ENCODE peak calls at places on chromosomes 16 and 17, in ten cellular contexts. F, M, R, D, B, V, Y, S, A and T are unnamed samples.

GRCh38 chr16:8665529-8665928 is 8.9 kb upstream of the ABAT start:
- DNase-seq in M (no peak), A (no peak), S (no peak), V (peak; percentile 47), Y (no peak), F (no peak), D (no peak), R (no peak), B (no peak), T (no peak)

GRCh38 chr16:78184554-78185183 is 85.2 kb downstream of the WWOX start:
- DNase-seq in V (no peak), A (no peak), Y (no peak), S (no peak), R (no peak), D (no peak), F (no peak), M (peak; percentile 15), B (no peak), T (no peak)

GRCh38 chr17:7192271-7192937 is 13.2 kb upstream of the ASGR1 start:
- DNase-seq in R (no peak), D (no peak), S (no peak), F (no peak), Y (no peak), M (no peak), V (no peak), A (no peak), B (no peak), T (no peak)

GRCh38 chr16:72983728-72984350 is 64.1 kb downstream of the ZFHX3 start:
- DNase-seq in D (no peak), M (no peak), F (no peak), V (no peak), A (no peak), R (no peak), B (no peak), Y (no peak), S (no peak), T (no peak)

GRCh38 chr16:83992624-83993023 is 24.6 kb downstream of the NECAB2 start:
- DNase-seq in V (no peak), M (no peak), A (no peak), R (peak; percentile 58), D (no peak), B (no peak), Y (peak; percentile 42), S (no peak), F (peak; percentile 59), T (no peak)

GRCh38 chr16:57000271-57001025 is 11.1 kb downstream of the NLRC5 start:
- DNase-seq in R (peak; percentile 81), S (no peak), D (no peak), M (no peak), A (no peak), Y (no peak), F (peak; percentile 37), V (no peak), B (peak; percentile 65), T (no peak)

GRCh38 chr17:49110504-49110903 is 22.1 kb upstream of the B4GALNT2 start:
- DNase-seq in D (peak; percentile 94), S (no peak), B (no peak), Y (no peak), F (no peak), A (no peak), V (no peak), M (no peak), R (no peak), T (no peak)

GRCh38 chr16:67872631-67873434 is at the start of gene EDC4:
- DNase-seq in D (no peak), B (peak; percentile 85), A (peak; percentile 93), Y (peak; percentile 81), R (peak; percentile 87), S (peak; percentile 84), M (peak; percentile 91), F (peak; percentile 85), V (no peak), T (peak; percentile 61)

GRCh38 chr17:82881900-82882714 is 42.3 kb upstream of the ZNF750 start:
- DNase-seq in F (peak; percentile 49), S (no peak), D (no peak), M (peak; percentile 77), Y (peak; percentile 80), R (peak; percentile 51), V (no peak), A (peak; percentile 86), B (no peak), T (no peak)
- H3K4me1 ChIP-seq in F (peaks cover 8% of the 10 kb centered on the region), S (peaks cover 34% of the 10 kb centered on the region), D (peaks cover 4% of the 10 kb centered on the region), M (peaks cover 34% of the 10 kb centered on the region), Y (peaks cover 22% of the 10 kb centered on the region), R (peaks cover 31% of the 10 kb centered on the region), V (peaks cover 17% of the 10 kb centered on the region), A (peaks cover 73% of the 10 kb centered on the region), B (peaks cover 63% of the 10 kb centered on the region), T (no peaks in the 10 kb centered on the region)

DNA sequence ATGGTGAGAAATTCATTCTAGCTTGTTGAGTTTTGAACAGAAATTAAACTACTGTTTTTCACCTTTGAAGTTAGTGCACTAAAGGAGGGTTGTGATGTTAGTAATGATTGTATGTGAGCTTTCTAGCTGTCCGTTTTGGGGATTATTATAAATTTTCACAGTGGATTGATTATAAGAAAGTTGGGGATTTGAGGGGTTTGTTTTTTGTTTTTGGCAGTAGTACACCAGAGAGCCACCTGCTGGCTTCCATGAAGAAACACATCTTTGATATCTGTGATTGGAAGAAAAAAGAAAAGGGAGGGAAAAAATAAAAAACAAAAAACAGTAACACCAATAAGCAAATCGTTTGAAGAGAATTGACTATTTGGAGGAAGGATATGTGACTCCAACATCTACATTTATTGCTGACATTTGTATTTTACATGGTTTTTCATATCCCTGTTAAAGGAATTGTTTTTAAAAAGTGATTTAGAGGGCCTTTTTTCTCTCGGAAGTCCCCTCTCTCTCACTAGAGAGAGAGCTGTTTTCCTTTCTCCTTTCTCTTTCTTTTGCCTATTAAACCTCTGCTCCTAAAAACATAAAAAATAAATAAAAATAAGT is 1469.5 kb upstream of the GOT2 start:
- DNase-seq in D (no peak), M (peak; percentile 3), R (no peak), S (no peak), B (no peak), A (no peak), Y (no peak), F (no peak), V (no peak), T (no peak)
- H3K4me1 ChIP-seq in D (no peaks in the 10 kb centered on the region), M (no peaks in the 10 kb centered on the region), R (peaks cover 4% of the 10 kb centered on the region), S (no peaks in the 10 kb centered on the region), B (no peaks in the 10 kb centered on the region), A (no peaks in the 10 kb centered on the region), Y (no peaks in the 10 kb centered on the region), F (no peaks in the 10 kb centered on the region), V (no peaks in the 10 kb centered on the region), T (peaks cover 46% of the 10 kb centered on the region)

DNA sequence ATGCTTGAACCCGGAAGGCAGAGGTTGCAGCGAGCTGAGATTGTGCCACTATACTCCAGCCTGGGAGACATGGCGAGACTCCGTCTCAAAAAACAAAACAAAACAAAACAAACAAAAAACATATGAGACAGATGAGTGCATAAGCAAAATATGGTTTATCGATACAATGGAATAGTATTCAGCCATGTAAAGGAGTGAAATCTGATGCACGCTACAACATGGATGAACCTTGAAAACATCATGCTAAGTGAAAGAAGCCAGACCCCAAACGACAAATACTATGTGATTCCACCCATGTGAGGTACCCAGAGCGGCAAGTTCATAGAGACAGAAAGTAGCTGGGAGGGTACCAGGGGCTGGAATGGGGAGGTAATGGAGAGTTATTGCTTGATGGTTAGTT is 6.8 kb downstream of the PLCD3 start:
- DNase-seq in M (no peak), D (no peak), F (no peak), V (no peak), A (no peak), Y (no peak), B (no peak), R (no peak), S (no peak), T (no peak)
- H3K4me1 ChIP-seq in M (peaks cover 69% of the 10 kb centered on the region), D (peaks cover 59% of the 10 kb centered on the region), F (peaks cover 43% of the 10 kb centered on the region), V (peaks cover 50% of the 10 kb centered on the region), A (peaks cover 48% of the 10 kb centered on the region), Y (peaks cover 45% of the 10 kb centered on the region), B (no peaks in the 10 kb centered on the region), R (peaks cover 50% of the 10 kb centered on the region), S (peaks cover 14% of the 10 kb centered on the region), T (peaks cover 8% of the 10 kb centered on the region)

GRCh38 chr16:17336501-17336900 is 134.3 kb downstream of the XYLT1 start:
- DNase-seq in M (no peak), V (no peak), R (no peak), S (no peak), A (no peak), F (no peak), Y (no peak), B (no peak), D (no peak), T (no peak)

GRCh38 chr16:17331991-17332390 is 138.8 kb downstream of the XYLT1 start:
- DNase-seq in V (no peak), S (no peak), M (no peak), R (no peak), A (no peak), B (no peak), F (no peak), D (no peak), Y (no peak), T (no peak)

GRCh38 chr16:17339764-17340541 is 130.8 kb downstream of the XYLT1 start:
- DNase-seq in R (no peak), B (no peak), A (no peak), V (no peak), F (no peak), M (peak; percentile 8), Y (no peak), D (no peak), S (no peak), T (no peak)

GRCh38 chr16:17334096-17334495 is 136.7 kb downstream of the XYLT1 start:
- DNase-seq in S (no peak), F (peak; percentile 55), D (no peak), V (no peak), R (no peak), Y (no peak), A (no peak), M (no peak), B (no peak), T (no peak)

DNA sequence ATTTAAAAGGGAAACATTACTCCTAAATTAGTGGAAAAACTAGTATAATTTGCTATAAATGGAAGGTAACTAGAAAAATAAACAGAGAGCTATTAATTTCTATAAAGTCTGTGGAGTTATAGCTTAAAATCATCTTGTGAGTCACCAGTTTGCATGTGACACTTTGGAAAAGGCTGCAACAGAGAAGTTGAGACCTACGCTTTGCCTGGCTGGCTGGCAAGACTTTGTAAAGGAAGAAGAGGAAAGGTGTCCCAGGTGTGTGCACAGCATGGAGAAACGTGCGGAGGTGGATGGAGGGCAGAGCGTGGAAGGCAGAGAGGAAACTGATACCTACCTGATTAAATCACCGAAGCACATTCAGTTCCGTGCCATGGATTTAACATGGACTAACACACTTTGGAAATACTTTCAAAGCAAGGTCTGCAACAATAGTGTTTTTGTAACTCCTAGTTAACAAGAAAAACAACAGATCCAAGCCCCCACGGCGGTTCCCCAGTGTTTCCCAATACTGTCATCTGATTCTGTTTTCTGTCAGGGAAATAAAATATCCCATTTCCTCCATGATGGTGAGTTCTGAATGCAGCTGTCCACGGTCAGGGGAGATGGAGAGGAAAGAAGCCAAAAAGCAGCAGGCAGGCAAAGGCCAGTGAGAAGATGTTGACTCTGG is 134.8 kb downstream of the XYLT1 start:
- DNase-seq in M (no peak), V (no peak), F (peak; percentile 40), S (no peak), A (no peak), R (no peak), B (no peak), D (no peak), Y (no peak), T (no peak)
- H3K4me1 ChIP-seq in M (no peaks in the 10 kb centered on the region), V (peaks cover 2% of the 10 kb centered on the region), F (no peaks in the 10 kb centered on the region), S (no peaks in the 10 kb centered on the region), A (peaks cover 3% of the 10 kb centered on the region), R (no peaks in the 10 kb centered on the region), B (peaks cover 21% of the 10 kb centered on the region), D (peaks cover 3% of the 10 kb centered on the region), Y (no peaks in the 10 kb centered on the region), T (no peaks in the 10 kb centered on the region)